ENCODE peak calls at places on chromosomes 1 and 21, in nine cellular contexts. I, Q, V, A, K, F, T, C and B are unnamed samples.

GRCh38 chr1:22024485-22025367 is 23.3 kb downstream of the CELA3A start:
- DNase-seq in I (peak), Q (peak), V (peak), A (peak), K (peak), F (peak), T (peak), C (no peak), B (peak)

GRCh38 chr21:27813750-27814149 is 846.9 kb upstream of the ADAMTS5 start:
- DNase-seq in I (peak), Q (peak), V (no peak), A (no peak), K (no peak), F (no peak), T (no peak), C (no peak), B (no peak)

GRCh38 chr1:78229344-78229743 is 183.6 kb downstream of the GIPC2 start:
- DNase-seq in I (no peak), Q (no peak), V (no peak), A (no peak), K (peak), F (no peak), T (no peak), C (peak), B (no peak)

GRCh38 chr1:111032295-111032897 is 68.7 kb upstream of the LRIF1 start:
- DNase-seq in I (peak), Q (no peak), V (no peak), A (peak), K (no peak), F (no peak), T (no peak), C (peak), B (no peak)

GRCh38 chr21:42527127-42527488 is 13.5 kb downstream of the SLC37A1 start:
- DNase-seq in I (no peak), Q (no peak), V (no peak), A (no peak), K (no peak), F (no peak), T (no peak), C (no peak), B (no peak)

GRCh38 chr1:51790385-51790784 is 88.1 kb downstream of the NRDC start:
- DNase-seq in I (no peak), Q (no peak), V (no peak), A (no peak), K (no peak), F (no peak), T (no peak), C (no peak), B (no peak)

GRCh38 chr1:3430406-3430805 is 24.1 kb upstream of the ARHGEF16 start:
- DNase-seq in I (no peak), Q (no peak), V (no peak), A (no peak), K (no peak), F (no peak), T (peak), C (no peak), B (no peak)

GRCh38 chr1:206892351-206892984 is 4.8 kb upstream of the IL24 start:
- DNase-seq in I (no peak), Q (no peak), V (no peak), A (no peak), K (no peak), F (no peak), T (no peak), C (no peak), B (no peak)

GRCh38 chr1:71908313-71908712 is 374.0 kb downstream of the NEGR1 start:
- DNase-seq in I (no peak), Q (no peak), V (no peak), A (no peak), K (peak), F (no peak), T (no peak), C (no peak), B (no peak)

GRCh38 chr21:14589855-14590563 is 43.9 kb upstream of the SAMSN1 start:
- DNase-seq in I (no peak), Q (no peak), V (no peak), A (no peak), K (no peak), F (no peak), T (no peak), C (no peak), B (no peak)

GRCh38 chr1:156760092-156760795 is 7.1 kb upstream of the PRCC start:
- DNase-seq in I (no peak), Q (no peak), V (no peak), A (no peak), K (no peak), F (no peak), T (no peak), C (no peak), B (no peak)

GRCh38 chr1:205343431-205344009 is 13.2 kb downstream of the KLHDC8A start:
- DNase-seq in I (no peak), Q (no peak), V (no peak), A (peak), K (no peak), F (no peak), T (no peak), C (no peak), B (no peak)

GRCh38 chr1:183374825-183375224 is 43.4 kb downstream of the NMNAT2 start:
- DNase-seq in I (no peak), Q (no peak), V (no peak), A (no peak), K (no peak), F (no peak), T (no peak), C (no peak), B (no peak)

GRCh38 chr21:45309069-45309521 is 21.4 kb upstream of the POFUT2 start:
- DNase-seq in I (no peak), Q (peak), V (no peak), A (peak), K (no peak), F (peak), T (peak), C (no peak), B (peak)

GRCh38 chr1:247054992-247055415 is 23.6 kb downstream of the ZNF670 start:
- DNase-seq in I (no peak), Q (no peak), V (no peak), A (no peak), K (no peak), F (no peak), T (no peak), C (peak), B (no peak)

GRCh38 chr1:153488731-153489130 is 28.3 kb upstream of the S100A7 start:
- DNase-seq in I (no peak), Q (no peak), V (peak), A (no peak), K (no peak), F (no peak), T (no peak), C (no peak), B (no peak)

GRCh38 chr1:112337028-112337531 is 58.9 kb upstream of the CTTNBP2NL start:
- DNase-seq in I (peak), Q (no peak), V (no peak), A (peak), K (peak), F (no peak), T (peak), C (no peak), B (no peak)

GRCh38 chr1:91757760-91758545 is 128.0 kb downstream of the TGFBR3 start:
- DNase-seq in I (no peak), Q (no peak), V (no peak), A (no peak), K (no peak), F (no peak), T (no peak), C (no peak), B (no peak)

GRCh38 chr1:210456731-210457130 is 128.0 kb downstream of the HHAT start:
- DNase-seq in I (no peak), Q (no peak), V (no peak), A (no peak), K (no peak), F (no peak), T (no peak), C (no peak), B (no peak)

GRCh38 chr1:92599184-92599583 is 112.5 kb upstream of the GFI1 start:
- DNase-seq in I (peak), Q (no peak), V (no peak), A (no peak), K (peak), F (no peak), T (no peak), C (no peak), B (no peak)

GRCh38 chr1:198001776-198002408 is 84.7 kb downstream of the LHX9 start:
- DNase-seq in I (no peak), Q (no peak), V (no peak), A (no peak), K (no peak), F (no peak), T (no peak), C (no peak), B (no peak)

GRCh38 chr1:220952941-220953340 is 73.7 kb downstream of the HLX start:
- DNase-seq in I (no peak), Q (no peak), V (no peak), A (no peak), K (no peak), F (no peak), T (no peak), C (no peak), B (peak)

GRCh38 chr1:151370211-151370911 is 2.1 kb downstream of the SELENBP1 start:
- DNase-seq in I (peak), Q (no peak), V (no peak), A (no peak), K (no peak), F (no peak), T (no peak), C (no peak), B (no peak)

GRCh38 chr1:50420283-50420682 is 3.0 kb downstream of the DMRTA2 start:
- DNase-seq in I (no peak), Q (no peak), V (no peak), A (no peak), K (no peak), F (no peak), T (no peak), C (no peak), B (no peak)

GRCh38 chr1:233972951-233973635 is 68.6 kb downstream of the SLC35F3 start:
- DNase-seq in I (no peak), Q (no peak), V (no peak), A (no peak), K (no peak), F (no peak), T (no peak), C (no peak), B (no peak)

GRCh38 chr1:40381268-40382109 is 8.0 kb downstream of the SMAP2 start:
- DNase-seq in I (no peak), Q (no peak), V (no peak), A (no peak), K (no peak), F (no peak), T (no peak), C (no peak), B (no peak)